ENCODE peak calls at places on chromosomes 2 and 18, in five cellular contexts. One of them, this sample, is unnamed.

GRCh38 chr2:235614176-235614860 is 120.5 kb downstream of the AGAP1 start:
- DNase-seq in COLO829: no peak
- DNase-seq in WERI-Rb-1: no peak
- DNase-seq in HCT116: no peak
- DNase-seq in renal cortical epithelial cell: no peak
- DNase-seq in this sample: no peak

GRCh38 chr2:10229462-10230099 is 73.1 kb upstream of the HPCAL1 start:
- DNase-seq in COLO829: no peak
- DNase-seq in WERI-Rb-1: no peak
- DNase-seq in HCT116: no peak
- DNase-seq in renal cortical epithelial cell: no peak
- DNase-seq in this sample: no peak

GRCh38 chr2:43274055-43274454 is 47.6 kb upstream of the ZFP36L2 start:
- DNase-seq in WERI-Rb-1: no peak
- DNase-seq in renal cortical epithelial cell: peak
- DNase-seq in COLO829: no peak
- DNase-seq in HCT116: no peak
- DNase-seq in this sample: no peak

GRCh38 chr2:238244151-238244550 is 4.3 kb upstream of the HES6 start:
- DNase-seq in WERI-Rb-1: no peak
- DNase-seq in HCT116: no peak
- DNase-seq in COLO829: no peak
- DNase-seq in renal cortical epithelial cell: no peak
- DNase-seq in this sample: no peak

GRCh38 chr2:161586517-161587167 is 37.6 kb upstream of the SLC4A10 start:
- DNase-seq in renal cortical epithelial cell: peak
- DNase-seq in COLO829: peak
- DNase-seq in HCT116: peak
- DNase-seq in WERI-Rb-1: no peak
- DNase-seq in this sample: peak

GRCh38 chr2:16885027-16885426 is 219.4 kb upstream of the CYRIA start:
- DNase-seq in WERI-Rb-1: no peak
- DNase-seq in HCT116: no peak
- DNase-seq in renal cortical epithelial cell: no peak
- DNase-seq in COLO829: no peak
- DNase-seq in this sample: no peak

GRCh38 chr2:178190938-178191910 is 3.1 kb upstream of the OSBPL6 start:
- DNase-seq in COLO829: no peak
- DNase-seq in renal cortical epithelial cell: no peak
- DNase-seq in HCT116: no peak
- DNase-seq in WERI-Rb-1: no peak
- DNase-seq in this sample: peak

GRCh38 chr2:240622631-240623235 is 2.5 kb upstream of the GPR35 start:
- DNase-seq in COLO829: no peak
- DNase-seq in renal cortical epithelial cell: no peak
- DNase-seq in HCT116: no peak
- DNase-seq in WERI-Rb-1: peak
- DNase-seq in this sample: no peak

GRCh38 chr18:55778731-55779460 is 190.9 kb upstream of the TCF4 start:
- DNase-seq in HCT116: no peak
- DNase-seq in WERI-Rb-1: no peak
- DNase-seq in renal cortical epithelial cell: no peak
- DNase-seq in COLO829: no peak
- DNase-seq in this sample: peak

GRCh38 chr2:100822587-100823248 is 2.8 kb downstream of the NPAS2 start:
- DNase-seq in renal cortical epithelial cell: peak
- DNase-seq in COLO829: no peak
- DNase-seq in HCT116: no peak
- DNase-seq in WERI-Rb-1: no peak
- DNase-seq in this sample: peak

GRCh38 chr2:229956491-229956890 is 34.2 kb downstream of the FBXO36 start:
- DNase-seq in WERI-Rb-1: no peak
- DNase-seq in COLO829: no peak
- DNase-seq in HCT116: no peak
- DNase-seq in renal cortical epithelial cell: no peak
- DNase-seq in this sample: no peak

GRCh38 chr2:150788741-150789140 is 301.3 kb upstream of the RND3 start:
- DNase-seq in COLO829: no peak
- DNase-seq in HCT116: no peak
- DNase-seq in WERI-Rb-1: no peak
- DNase-seq in renal cortical epithelial cell: no peak
- DNase-seq in this sample: no peak

GRCh38 chr2:47223980-47224379 is 68.9 kb upstream of the STPG4 start:
- DNase-seq in WERI-Rb-1: no peak
- DNase-seq in HCT116: no peak
- DNase-seq in renal cortical epithelial cell: no peak
- DNase-seq in COLO829: no peak
- DNase-seq in this sample: no peak

GRCh38 chr2:30683240-30683956 is 123.8 kb downstream of the CAPN13 start:
- DNase-seq in WERI-Rb-1: no peak
- DNase-seq in renal cortical epithelial cell: peak
- DNase-seq in COLO829: no peak
- DNase-seq in HCT116: no peak
- DNase-seq in this sample: no peak

GRCh38 chr2:54631755-54632154 is 91.7 kb upstream of the EML6 start:
- DNase-seq in WERI-Rb-1: no peak
- DNase-seq in COLO829: no peak
- DNase-seq in HCT116: no peak
- DNase-seq in renal cortical epithelial cell: no peak
- DNase-seq in this sample: no peak

GRCh38 chr2:128558895-128559532 is 240.3 kb upstream of the HS6ST1 start:
- DNase-seq in renal cortical epithelial cell: peak
- DNase-seq in COLO829: no peak
- DNase-seq in HCT116: no peak
- DNase-seq in WERI-Rb-1: no peak
- DNase-seq in this sample: no peak

GRCh38 chr2:62306751-62307468 is 111.0 kb downstream of the B3GNT2 start:
- DNase-seq in WERI-Rb-1: peak
- DNase-seq in renal cortical epithelial cell: peak
- DNase-seq in HCT116: peak
- DNase-seq in COLO829: no peak
- DNase-seq in this sample: peak

GRCh38 chr2:9742601-9743000 is 100.7 kb upstream of the TAF1B start:
- DNase-seq in WERI-Rb-1: no peak
- DNase-seq in HCT116: no peak
- DNase-seq in COLO829: no peak
- DNase-seq in renal cortical epithelial cell: no peak
- DNase-seq in this sample: no peak

GRCh38 chr2:46801731-46802664 is 113.6 kb downstream of the MCFD2 start:
- DNase-seq in COLO829: no peak
- DNase-seq in renal cortical epithelial cell: peak
- DNase-seq in WERI-Rb-1: no peak
- DNase-seq in HCT116: no peak
- DNase-seq in this sample: peak

GRCh38 chr2:96869281-96869823 is 528 bp downstream of the SEMA4C start:
- DNase-seq in COLO829: peak
- DNase-seq in renal cortical epithelial cell: peak
- DNase-seq in WERI-Rb-1: peak
- DNase-seq in HCT116: peak
- DNase-seq in this sample: no peak

GRCh38 chr2:188450740-188451480 is 159.2 kb downstream of the GULP1 start:
- DNase-seq in HCT116: no peak
- DNase-seq in WERI-Rb-1: no peak
- DNase-seq in COLO829: no peak
- DNase-seq in renal cortical epithelial cell: no peak
- DNase-seq in this sample: no peak

GRCh38 chr18:40534748-40535147 is 1420.3 kb upstream of the PIK3C3 start:
- DNase-seq in HCT116: no peak
- DNase-seq in WERI-Rb-1: no peak
- DNase-seq in renal cortical epithelial cell: peak
- DNase-seq in COLO829: no peak
- DNase-seq in this sample: no peak

GRCh38 chr18:48640566-48641270 is 101.9 kb downstream of the CTIF start:
- DNase-seq in renal cortical epithelial cell: no peak
- DNase-seq in HCT116: no peak
- DNase-seq in COLO829: no peak
- DNase-seq in WERI-Rb-1: no peak
- DNase-seq in this sample: no peak

GRCh38 chr2:184523732-184524131 is 74.6 kb upstream of the ZNF804A start:
- DNase-seq in COLO829: no peak
- DNase-seq in renal cortical epithelial cell: no peak
- DNase-seq in WERI-Rb-1: no peak
- DNase-seq in HCT116: no peak
- DNase-seq in this sample: no peak

GRCh38 chr2:100142393-100142792 is at the start of gene AFF3:
- DNase-seq in renal cortical epithelial cell: no peak
- DNase-seq in COLO829: no peak
- DNase-seq in HCT116: no peak
- DNase-seq in WERI-Rb-1: no peak
- DNase-seq in this sample: no peak

GRCh38 chr2:63562751-63563150 is 25.5 kb downstream of the WDPCP start:
- DNase-seq in COLO829: no peak
- DNase-seq in HCT116: no peak
- DNase-seq in WERI-Rb-1: no peak
- DNase-seq in renal cortical epithelial cell: no peak
- DNase-seq in this sample: no peak

GRCh38 chr18:7904529-7904928 is 337.4 kb downstream of the PTPRM start:
- DNase-seq in WERI-Rb-1: no peak
- DNase-seq in renal cortical epithelial cell: peak
- DNase-seq in HCT116: no peak
- DNase-seq in COLO829: no peak
- DNase-seq in this sample: no peak

GRCh38 chr2:88187038-88187676 is 17.0 kb downstream of the THNSL2 start:
- DNase-seq in COLO829: peak
- DNase-seq in renal cortical epithelial cell: peak
- DNase-seq in HCT116: peak
- DNase-seq in WERI-Rb-1: peak
- DNase-seq in this sample: peak

GRCh38 chr2:45888167-45888566 is 236.7 kb downstream of the PRKCE start:
- DNase-seq in HCT116: no peak
- DNase-seq in WERI-Rb-1: no peak
- DNase-seq in renal cortical epithelial cell: peak
- DNase-seq in COLO829: no peak
- DNase-seq in this sample: no peak

GRCh38 chr2:121228521-121228920 is 56.5 kb downstream of the TFCP2L1 start:
- DNase-seq in COLO829: no peak
- DNase-seq in WERI-Rb-1: no peak
- DNase-seq in HCT116: no peak
- DNase-seq in renal cortical epithelial cell: peak
- DNase-seq in this sample: no peak

GRCh38 chr18:903703-904102 is 968 bp upstream of the ADCYAP1 start:
- DNase-seq in renal cortical epithelial cell: peak
- DNase-seq in COLO829: peak
- DNase-seq in WERI-Rb-1: peak
- DNase-seq in HCT116: no peak
- DNase-seq in this sample: no peak

GRCh38 chr2:39313575-39313974 is 69.8 kb upstream of the CDKL4 start:
- DNase-seq in WERI-Rb-1: no peak
- DNase-seq in HCT116: no peak
- DNase-seq in renal cortical epithelial cell: no peak
- DNase-seq in COLO829: no peak
- DNase-seq in this sample: no peak

GRCh38 chr2:65057391-65058052 is 1.3 kb downstream of the CEP68 start:
- DNase-seq in HCT116: no peak
- DNase-seq in renal cortical epithelial cell: peak
- DNase-seq in COLO829: no peak
- DNase-seq in WERI-Rb-1: no peak
- DNase-seq in this sample: no peak